ENCODE peak calls at places on chromosome 5, in seven cellular contexts. E is HCT116; Y is aorta; K is mesendoderm; G is CD8-positive, alpha-beta memory T cell; H is caudate nucleus; O is ovary. B is an unnamed sample.

GRCh38 chr5:167713186-167713585 is 578.3 kb upstream of the WWC1 start:
- DNase-seq in E (no peak), Y (no peak), K (no peak), G (no peak), H (no peak), O (no peak), B (no peak)

GRCh38 chr5:113020461-113021273 is 44.1 kb downstream of the DCP2 start:
- DNase-seq in E (peak; percentile 84), Y (no peak), K (no peak), G (no peak), H (no peak), O (no peak), B (no peak)

GRCh38 chr5:105503950-105504349 is 1941.4 kb upstream of the NUDT12 start:
- DNase-seq in E (no peak), Y (no peak), K (no peak), G (no peak), H (no peak), O (no peak), B (no peak)

GRCh38 chr5:55636177-55636576 is 75.9 kb downstream of the SLC38A9 start:
- DNase-seq in E (no peak), Y (no peak), K (no peak), G (no peak), H (no peak), O (no peak), B (no peak)

GRCh38 chr5:142422426-142422825 is 97.6 kb upstream of the SPRY4 start:
- DNase-seq in E (no peak), Y (no peak), K (no peak), G (no peak), H (no peak), O (no peak), B (no peak)

GRCh38 chr5:180636016-180636402 is 13.4 kb downstream of the FLT4 start:
- DNase-seq in E (no peak), Y (no peak), K (no peak), G (peak; percentile 34), H (no peak), O (no peak), B (no peak)

GRCh38 chr5:107224272-107224671 is 446.5 kb downstream of the EFNA5 start:
- DNase-seq in E (no peak), Y (no peak), K (no peak), G (no peak), H (no peak), O (no peak), B (no peak)

GRCh38 chr5:154562244-154562861 is 84.3 kb upstream of the HAND1 start:
- DNase-seq in E (no peak), Y (no peak), K (no peak), G (no peak), H (no peak), O (no peak), B (no peak)

GRCh38 chr5:88556415-88556814 is 287.8 kb upstream of the TMEM161B start:
- DNase-seq in E (no peak), Y (no peak), K (peak; percentile 21), G (no peak), H (no peak), O (no peak), B (no peak)

GRCh38 chr5:32443145-32443540 is 1.4 kb downstream of the ZFR start:
- DNase-seq in E (no peak), Y (no peak), K (no peak), G (no peak), H (no peak), O (no peak), B (no peak)

GRCh38 chr5:138177936-138178515 is 404 bp downstream of the BRD8 start:
- DNase-seq in E (no peak), Y (peak; percentile 53), K (peak; percentile 36), G (no peak), H (no peak), O (no peak), B (no peak)

GRCh38 chr5:150053231-150053626 is 33.1 kb downstream of the CSF1R start:
- DNase-seq in E (no peak), Y (no peak), K (no peak), G (no peak), H (no peak), O (no peak), B (no peak)

GRCh38 chr5:72204946-72205345 is 97.7 kb downstream of the MAP1B start:
- DNase-seq in E (no peak), Y (no peak), K (no peak), G (no peak), H (no peak), O (no peak), B (no peak)

GRCh38 chr5:14250094-14250777 is 107.1 kb downstream of the TRIO start:
- DNase-seq in E (no peak), Y (peak; percentile 60), K (peak; percentile 88), G (no peak), H (peak; percentile 60), O (peak; percentile 86), B (peak; percentile 31)

DNA sequence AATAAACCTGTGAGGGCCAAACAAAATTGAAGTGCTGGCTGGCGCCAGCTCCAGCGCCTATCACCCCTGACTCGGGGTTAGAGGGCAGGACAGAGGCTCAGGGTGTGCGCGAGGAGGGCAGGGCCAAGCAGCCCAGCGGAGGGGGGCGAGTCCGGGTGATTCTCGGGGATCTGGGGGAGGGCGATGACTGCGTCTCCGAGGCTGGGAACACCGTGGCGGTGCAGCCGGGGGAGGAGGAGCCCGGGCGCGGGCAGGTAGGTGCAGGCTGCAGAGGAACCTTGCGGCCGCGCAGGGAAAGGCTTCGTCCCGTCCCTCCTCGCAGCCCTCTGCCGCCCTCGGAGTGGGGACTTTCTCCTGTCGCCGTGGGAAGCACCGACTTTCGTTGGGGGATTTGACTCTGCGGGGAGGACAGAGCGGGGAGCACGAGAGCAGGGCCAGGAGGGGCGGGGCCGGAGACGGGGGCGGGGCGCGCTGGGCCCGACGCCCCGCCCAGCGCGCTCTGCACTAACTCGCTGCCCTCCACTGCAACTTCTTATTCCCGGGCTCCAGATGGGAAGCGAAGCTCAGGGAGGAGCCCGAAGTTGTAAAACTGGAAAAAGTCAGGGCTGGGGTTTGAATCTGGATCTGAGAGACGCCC is 5.3 kb downstream of the RGS14 start:
- DNase-seq in E (no peak), Y (peak; percentile 68), K (peak; percentile 67), G (peak; percentile 78), H (no peak), O (peak; percentile 78), B (no peak)
- H3K27ac ChIP-seq in E (peak overlapping the region; percentile 69), Y (no peak overlapping the region), K (no peak overlapping the region), G (peak overlapping the region; percentile 57), H (peak overlapping the region; percentile 52), O (no peak overlapping the region), B (no peak overlapping the region)

DNA sequence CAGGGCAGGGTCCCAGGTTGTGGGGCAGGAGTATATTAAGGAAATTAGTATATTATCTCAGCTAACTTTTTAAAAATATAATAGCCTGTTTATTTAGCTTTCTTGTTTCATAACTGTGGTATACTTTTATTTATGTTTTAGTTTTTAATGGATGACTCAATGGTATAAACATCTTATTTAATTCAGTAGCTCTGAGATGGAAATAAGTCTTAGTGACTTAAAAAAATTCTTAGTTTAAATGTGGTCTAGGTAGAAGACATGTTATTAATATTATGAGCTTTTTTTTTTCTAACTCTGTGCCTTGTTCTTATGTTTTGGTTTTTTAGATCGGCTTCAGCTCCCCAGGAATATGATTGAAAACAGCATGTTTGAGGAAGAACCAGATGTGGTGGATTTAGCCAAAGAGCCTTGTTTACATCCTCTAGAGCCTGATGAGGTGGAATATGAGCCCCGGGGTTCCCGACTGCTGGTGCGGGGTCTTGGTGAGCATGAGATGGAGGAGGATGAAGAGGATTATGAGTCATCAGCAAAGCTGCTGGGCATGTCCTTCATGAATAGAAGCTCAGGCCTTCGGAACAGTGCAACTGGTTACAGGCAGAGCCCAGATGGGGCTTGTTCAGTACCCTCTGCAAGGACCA is 43.1 kb downstream of the LNPEP start:
- DNase-seq in E (no peak), Y (no peak), K (no peak), G (no peak), H (no peak), O (no peak), B (no peak)
- H3K27ac ChIP-seq in E (no peak overlapping the region), Y (no peak overlapping the region), K (no peak overlapping the region), G (no peak overlapping the region), H (no peak overlapping the region), O (no peak overlapping the region), B (no peak overlapping the region)

GRCh38 chr5:12248831-12249230 is 344.6 kb upstream of the CTNND2 start:
- DNase-seq in E (no peak), Y (no peak), K (no peak), G (no peak), H (no peak), O (no peak), B (no peak)

GRCh38 chr5:12246016-12246415 is 341.8 kb upstream of the CTNND2 start:
- DNase-seq in E (no peak), Y (no peak), K (no peak), G (no peak), H (no peak), O (no peak), B (no peak)

GRCh38 chr5:12245429-12245828 is 341.2 kb upstream of the CTNND2 start:
- DNase-seq in E (no peak), Y (no peak), K (no peak), G (no peak), H (no peak), O (no peak), B (no peak)

GRCh38 chr5:12237837-12238575 is 333.8 kb upstream of the CTNND2 start:
- DNase-seq in E (no peak), Y (no peak), K (peak; percentile 29), G (no peak), H (no peak), O (no peak), B (no peak)

GRCh38 chr5:12242960-12243888 is 339.0 kb upstream of the CTNND2 start:
- DNase-seq in E (no peak), Y (no peak), K (no peak), G (no peak), H (no peak), O (no peak), B (no peak)
- H3K27ac ChIP-seq in E (no peak overlapping the region), Y (no peak overlapping the region), K (no peak overlapping the region), G (no peak overlapping the region), H (no peak overlapping the region), O (no peak overlapping the region), B (no peak overlapping the region)

DNA sequence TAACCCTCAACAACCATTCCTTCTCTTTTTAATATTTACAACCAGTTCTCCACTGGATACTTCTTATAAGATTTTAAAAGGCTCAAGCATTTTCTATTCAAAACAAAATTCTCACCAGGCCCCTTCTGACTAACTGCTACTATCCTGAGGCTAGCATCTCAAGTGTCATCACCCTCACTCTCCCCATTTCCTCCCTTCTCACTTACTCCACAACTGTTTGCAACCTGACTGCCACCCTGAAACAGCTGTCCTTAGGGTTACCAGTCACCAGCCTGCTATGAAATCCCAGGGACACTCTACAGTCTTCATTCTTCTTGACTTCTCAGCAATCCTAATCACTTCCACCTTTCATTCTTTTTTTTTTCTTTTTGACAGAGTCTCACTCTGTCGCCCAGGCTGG is 377.7 kb downstream of the ENC1 start:
- DNase-seq in E (no peak), Y (no peak), K (no peak), G (no peak), H (no peak), O (no peak), B (no peak)
- H3K27ac ChIP-seq in E (no peak overlapping the region), Y (no peak overlapping the region), K (no peak overlapping the region), G (no peak overlapping the region), H (no peak overlapping the region), O (no peak overlapping the region), B (no peak overlapping the region)